ENCODE peak calls at places on chromosomes 12 and 14, in eight cellular contexts. U, B, J, N, V, E, Z and M are unnamed samples.

GRCh38 chr14:75156111-75156510 is 20.3 kb downstream of the TMED10 start:
- DNase-seq in N (no peak), Z (no peak), B (no peak), U (no peak), E (no peak), J (no peak), V (no peak), M (no peak)

GRCh38 chr14:87351007-87351406 is 642.0 kb downstream of the GALC start:
- DNase-seq in Z (no peak), U (no peak), N (no peak), V (no peak), E (no peak), B (no peak), J (no peak), M (no peak)

GRCh38 chr14:95515080-95515489 is 1.4 kb downstream of the SYNE3 start:
- DNase-seq in J (no peak), Z (no peak), B (no peak), E (no peak), N (no peak), U (no peak), V (no peak), M (peak; percentile 90)

GRCh38 chr12:49349266-49349665 is 2.6 kb downstream of the DNAJC22 start:
- DNase-seq in Z (no peak), B (no peak), U (no peak), J (no peak), V (no peak), E (no peak), N (no peak), M (no peak)

GRCh38 chr12:52215587-52216031 is 17.4 kb upstream of the KRT7 start:
- DNase-seq in B (peak; percentile 99), Z (no peak), V (peak; percentile 66), U (no peak), J (no peak), E (no peak), N (peak; percentile 64), M (no peak)

GRCh38 chr12:70971395-70971794 is 50.9 kb upstream of the PTPRR start:
- DNase-seq in N (no peak), Z (no peak), E (no peak), J (no peak), V (no peak), U (no peak), B (no peak), M (no peak)

GRCh38 chr12:64178122-64178521 is 44.0 kb downstream of the KICS2 start:
- DNase-seq in N (no peak), E (no peak), J (no peak), Z (no peak), V (no peak), B (no peak), U (no peak), M (no peak)

GRCh38 chr14:51430600-51430999 is 190.6 kb downstream of the TMX1 start:
- DNase-seq in V (no peak), B (no peak), Z (no peak), U (no peak), E (no peak), J (no peak), N (no peak), M (no peak)

GRCh38 chr14:91919814-91920213 is 27.7 kb downstream of the FBLN5 start:
- DNase-seq in V (no peak), B (no peak), N (no peak), U (no peak), Z (no peak), J (no peak), E (no peak), M (peak; percentile 35)

GRCh38 chr14:29236848-29237247 is 470.3 kb downstream of the FOXG1 start:
- DNase-seq in E (no peak), B (no peak), J (no peak), Z (no peak), U (no peak), N (no peak), V (no peak), M (peak; percentile 50)

GRCh38 chr12:10562306-10562933 is 51.0 kb downstream of the MAGOHB start:
- DNase-seq in J (peak; percentile 48), B (no peak), N (peak; percentile 48), U (no peak), E (peak; percentile 30), V (no peak), Z (no peak), M (peak; percentile 47)

GRCh38 chr14:104085032-104085888 is at the start of gene ASPG:
- DNase-seq in Z (no peak), B (no peak), J (no peak), V (no peak), N (no peak), E (no peak), U (no peak), M (no peak)

GRCh38 chr14:34052658-34053014 is 101.8 kb upstream of the EGLN3 start:
- DNase-seq in U (no peak), E (no peak), V (no peak), J (no peak), B (peak; percentile 77), Z (no peak), N (peak; percentile 70), M (no peak)